ENCODE peak calls at places on chromosome 6, in five cellular contexts. S is H9, B is neuronal stem cell, J is H1, H is mesenchymal stem cell. U is an unnamed sample.

GRCh38 chr6:73542882-73543281 is 22.1 kb upstream of the EEF1A1 start:
- DNase-seq in S (no peak), B (no peak), J (no peak), H (no peak), U (no peak)

GRCh38 chr6:75350808-75351207 is 66.2 kb upstream of the TMEM30A start:
- DNase-seq in S (no peak), B (no peak), J (no peak), H (no peak), U (peak)

GRCh38 chr6:142810952-142811514 is 133.9 kb downstream of the HIVEP2 start:
- DNase-seq in S (no peak), B (no peak), J (no peak), H (peak), U (no peak)

GRCh38 chr6:8820313-8820712 is 385.0 kb upstream of the SLC35B3 start:
- DNase-seq in S (no peak), B (no peak), J (no peak), H (no peak), U (no peak)

GRCh38 chr6:36717871-36718540 is 20.4 kb downstream of the RAB44 start:
- DNase-seq in S (no peak), B (no peak), J (no peak), H (no peak), U (no peak)

GRCh38 chr6:20160541-20161283 is 51.6 kb downstream of the MBOAT1 start:
- DNase-seq in S (no peak), B (no peak), J (peak), H (no peak), U (no peak)

GRCh38 chr6:14088600-14089168 is 28.9 kb upstream of the CD83 start:
- DNase-seq in S (no peak), B (no peak), J (no peak), H (no peak), U (no peak)

GRCh38 chr6:6724319-6725119 is 136.0 kb downstream of the LY86 start:
- DNase-seq in S (peak), B (peak), J (peak), H (peak), U (peak)

GRCh38 chr6:41730531-41731436 is 4.6 kb downstream of the TFEB start:
- DNase-seq in S (no peak), B (no peak), J (no peak), H (peak), U (no peak)

GRCh38 chr6:111589366-111589765 is 16.3 kb downstream of the TRAF3IP2 start:
- DNase-seq in S (no peak), B (no peak), J (no peak), H (peak), U (peak)

GRCh38 chr6:135021310-135022049 is 33.1 kb downstream of the HBS1L start:
- DNase-seq in S (no peak), B (no peak), J (no peak), H (no peak), U (no peak)

GRCh38 chr6:11200356-11200755 is 32.1 kb downstream of the NEDD9 start:
- DNase-seq in S (no peak), B (no peak), J (no peak), H (no peak), U (no peak)

GRCh38 chr6:11201015-11201414 is 31.5 kb downstream of the NEDD9 start:
- DNase-seq in S (no peak), B (no peak), J (no peak), H (no peak), U (no peak)

GRCh38 chr6:11197175-11197535 is 35.3 kb downstream of the NEDD9 start:
- DNase-seq in S (no peak), B (peak), J (no peak), H (peak), U (no peak)

GRCh38 chr6:11197846-11198245 is 34.6 kb downstream of the NEDD9 start:
- DNase-seq in S (no peak), B (no peak), J (no peak), H (no peak), U (no peak)

GRCh38 chr6:11198663-11199603 is 33.5 kb downstream of the NEDD9 start:
- DNase-seq in S (no peak), B (no peak), J (no peak), H (peak), U (no peak)
- H2AK5ac ChIP-seq in S (no peak), B (no peak), J (no peak), H (peak), U (no peak)

DNA sequence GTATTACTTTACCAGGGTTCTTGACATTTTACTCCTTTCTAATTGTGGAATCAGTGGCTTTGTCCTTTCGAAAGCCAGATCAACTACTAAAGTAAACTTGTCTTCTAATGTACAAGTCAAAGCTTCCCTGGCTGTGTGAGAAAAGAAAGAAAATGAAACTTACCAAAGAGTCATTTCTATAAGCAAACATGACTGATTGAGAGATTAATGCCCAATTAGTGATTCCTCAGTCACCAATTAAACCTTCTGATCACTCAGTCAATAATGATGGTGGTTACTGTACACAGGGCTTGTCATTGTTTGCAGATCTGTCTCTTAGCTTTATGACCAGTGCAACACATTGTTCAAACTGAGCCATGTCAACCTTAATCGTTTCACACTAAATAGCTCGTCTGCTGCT is 1168.4 kb upstream of the CITED2 start:
- DNase-seq in S (no peak), B (no peak), J (no peak), H (no peak), U (no peak)
- H4K91ac ChIP-seq in S (no peak), B (no peak), J (no peak), H (no peak), U (no peak)

DNA sequence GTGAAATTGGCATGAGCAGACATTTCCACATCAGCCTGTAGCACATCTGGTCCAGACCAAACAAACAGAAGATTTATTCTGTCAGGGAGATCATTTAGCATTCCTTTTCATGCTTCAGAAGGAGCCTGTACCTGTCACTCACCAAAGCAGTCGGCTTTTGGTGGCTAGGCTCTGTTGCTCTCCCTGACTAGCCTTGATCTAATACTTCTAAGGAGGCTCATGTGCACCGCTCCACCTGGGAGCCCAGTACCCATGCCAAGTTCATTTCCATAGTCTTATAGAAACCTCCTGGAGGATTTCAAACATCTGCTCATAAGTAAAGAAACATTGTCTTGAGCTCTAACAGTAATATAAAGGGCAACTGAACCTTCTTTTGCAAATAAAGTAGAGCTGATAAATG is 193.0 kb upstream of the TFAP2D start:
- DNase-seq in S (no peak), B (no peak), J (no peak), H (no peak), U (no peak)
- H2BK12ac ChIP-seq in S (no peak), B (no peak), J (no peak), H (no peak), U (no peak)

GRCh38 chr6:81933648-81934047 is 181.2 kb upstream of the TENT5A start:
- DNase-seq in S (no peak), B (no peak), J (no peak), H (no peak), U (no peak)

GRCh38 chr6:81934936-81935335 is 182.5 kb upstream of the TENT5A start:
- DNase-seq in S (no peak), B (no peak), J (no peak), H (no peak), U (no peak)

GRCh38 chr6:81929828-81930227 is 177.3 kb upstream of the TENT5A start:
- DNase-seq in S (no peak), B (no peak), J (no peak), H (no peak), U (no peak)

GRCh38 chr6:81937296-81937937 is 184.9 kb upstream of the TENT5A start:
- DNase-seq in S (no peak), B (no peak), J (no peak), H (peak), U (no peak)

GRCh38 chr6:81933089-81933488 is 180.6 kb upstream of the TENT5A start:
- DNase-seq in S (no peak), B (no peak), J (no peak), H (no peak), U (no peak)
- H2AK5ac ChIP-seq in S (no peak), B (no peak), J (no peak), H (no peak), U (no peak)

DNA sequence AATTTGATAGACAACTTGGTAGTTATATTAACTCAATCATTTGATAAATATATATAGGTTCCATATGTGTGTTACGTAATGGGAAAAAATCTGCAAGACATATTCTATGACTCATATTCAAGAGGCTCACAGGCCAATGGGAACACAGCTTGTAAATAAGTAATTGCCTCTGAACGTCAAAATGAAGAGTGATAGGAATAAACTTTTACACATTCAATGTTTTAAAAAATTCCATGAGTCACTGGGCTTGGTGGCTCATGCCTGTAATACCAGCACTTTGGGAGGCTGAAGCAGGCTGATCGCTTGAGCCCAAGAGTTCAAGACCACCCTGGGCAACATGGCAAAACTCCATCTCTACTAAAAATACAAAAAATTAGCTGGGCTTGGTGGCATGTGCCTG is 209.4 kb upstream of the MCHR2 start:
- DNase-seq in S (no peak), B (no peak), J (no peak), H (peak), U (peak)
- H4K91ac ChIP-seq in S (no peak), B (no peak), J (no peak), H (no peak), U (peak)

U was measured in trophoblast cell.